ENCODE peak calls at places on chromosomes 7 and 10, in six cellular contexts. I is occipital lobe, W is H54, Z is neural crest cell, Q is NCI-H2029 treated with DMSO at 0.1 percent for 48 hours, S is NCI-H748 treated with DMSO at 0.1 percent for 48 hours. A is an unnamed sample.

GRCh38 chr7:47565841-47566240 is 16.1 kb downstream of the TNS3 start:
- DNase-seq in W (no peak), I (no peak), S (no peak), Q (no peak), Z (no peak), A (no peak)

GRCh38 chr10:44874176-44874575 is 37.0 kb upstream of the TMEM72 start:
- DNase-seq in I (no peak), S (no peak), Z (no peak), Q (no peak), W (no peak), A (no peak)

GRCh38 chr7:19713676-19714075 is 4.8 kb upstream of the POLR1F start:
- DNase-seq in I (no peak), W (no peak), Z (peak), S (no peak), Q (no peak), A (peak)

GRCh38 chr10:11782793-11783557 is 40.2 kb upstream of the PROSER2 start:
- DNase-seq in Q (peak), Z (peak), S (peak), W (peak), I (no peak), A (no peak)

GRCh38 chr10:121583857-121584256 is 14.4 kb downstream of the FGFR2 start:
- DNase-seq in W (no peak), Q (no peak), Z (no peak), S (no peak), I (no peak), A (no peak)

GRCh38 chr10:104330168-104331117 is 7.8 kb downstream of the ITPRIP start:
- DNase-seq in Q (no peak), S (no peak), Z (no peak), W (no peak), I (no peak), A (no peak)

GRCh38 chr10:101766753-101767599 is 8.9 kb downstream of the FGF8 start:
- DNase-seq in I (no peak), W (no peak), Z (no peak), Q (no peak), S (no peak), A (no peak)

GRCh38 chr10:60465801-60466200 is 76.1 kb upstream of the ANK3 start:
- DNase-seq in W (no peak), Z (no peak), S (no peak), I (no peak), Q (no peak), A (no peak)

GRCh38 chr7:363626-364025 is 73.7 kb downstream of the FOXL3 start:
- DNase-seq in Z (no peak), I (no peak), W (no peak), Q (no peak), S (no peak), A (no peak)

GRCh38 chr10:66187096-66187733 is 738.6 kb upstream of the LRRTM3 start:
- DNase-seq in I (no peak), Z (no peak), W (no peak), S (no peak), Q (no peak), A (no peak)

A was measured in BE2C.